ENCODE peak calls at places on chromosomes 13 and 19, in six cellular contexts. One of them, this sample, is unnamed.

GRCh38 chr13:66660013-66660804 is 569.9 kb downstream of the PCDH9 start:
- DNase-seq in CD8-positive, alpha-beta memory T cell: no peak
- DNase-seq in left ventricle myocardium inferior: no peak
- DNase-seq in CD4-positive, CD25-positive, alpha-beta regulatory T cell: no peak
- DNase-seq in PC-3: peak; percentile 59
- DNase-seq in ascending aorta: no peak
- DNase-seq in this sample: no peak

GRCh38 chr19:55549500-55550320 is 4.4 kb upstream of the SBK3 start:
- DNase-seq in PC-3: peak; percentile 81
- DNase-seq in CD4-positive, CD25-positive, alpha-beta regulatory T cell: no peak
- DNase-seq in left ventricle myocardium inferior: no peak
- DNase-seq in CD8-positive, alpha-beta memory T cell: no peak
- DNase-seq in ascending aorta: no peak
- DNase-seq in this sample: peak; percentile 79

GRCh38 chr13:29852464-29853054 is 2.1 kb upstream of the UBL3 start:
- DNase-seq in left ventricle myocardium inferior: no peak
- DNase-seq in CD4-positive, CD25-positive, alpha-beta regulatory T cell: no peak
- DNase-seq in PC-3: no peak
- DNase-seq in ascending aorta: no peak
- DNase-seq in CD8-positive, alpha-beta memory T cell: no peak
- DNase-seq in this sample: no peak

GRCh38 chr13:45681101-45681500 is 21.0 kb upstream of the CBY2 start:
- DNase-seq in CD4-positive, CD25-positive, alpha-beta regulatory T cell: no peak
- DNase-seq in left ventricle myocardium inferior: no peak
- DNase-seq in PC-3: no peak
- DNase-seq in ascending aorta: no peak
- DNase-seq in CD8-positive, alpha-beta memory T cell: no peak
- DNase-seq in this sample: no peak

GRCh38 chr19:39746836-39747529 is 9.2 kb upstream of the CLC start:
- DNase-seq in ascending aorta: no peak
- DNase-seq in CD8-positive, alpha-beta memory T cell: no peak
- DNase-seq in CD4-positive, CD25-positive, alpha-beta regulatory T cell: no peak
- DNase-seq in PC-3: no peak
- DNase-seq in left ventricle myocardium inferior: no peak
- DNase-seq in this sample: no peak

GRCh38 chr19:46620716-46621115 is 4.2 kb downstream of the PTGIR start:
- DNase-seq in ascending aorta: peak; percentile 54
- DNase-seq in PC-3: no peak
- DNase-seq in left ventricle myocardium inferior: no peak
- DNase-seq in CD8-positive, alpha-beta memory T cell: no peak
- DNase-seq in CD4-positive, CD25-positive, alpha-beta regulatory T cell: no peak
- DNase-seq in this sample: peak; percentile 70

GRCh38 chr13:38685974-38686571 is 804 bp upstream of the FREM2 start:
- DNase-seq in CD8-positive, alpha-beta memory T cell: no peak
- DNase-seq in PC-3: peak; percentile 26
- DNase-seq in ascending aorta: no peak
- DNase-seq in left ventricle myocardium inferior: no peak
- DNase-seq in CD4-positive, CD25-positive, alpha-beta regulatory T cell: no peak
- DNase-seq in this sample: peak; percentile 76

GRCh38 chr19:36819130-36819630 is 19.0 kb downstream of the ZNF790 start:
- DNase-seq in left ventricle myocardium inferior: no peak
- DNase-seq in PC-3: no peak
- DNase-seq in ascending aorta: no peak
- DNase-seq in CD8-positive, alpha-beta memory T cell: no peak
- DNase-seq in CD4-positive, CD25-positive, alpha-beta regulatory T cell: no peak
- DNase-seq in this sample: no peak

GRCh38 chr13:53201454-53202225 is 173.0 kb downstream of the OLFM4 start:
- DNase-seq in PC-3: no peak
- DNase-seq in left ventricle myocardium inferior: peak; percentile 14
- DNase-seq in CD4-positive, CD25-positive, alpha-beta regulatory T cell: no peak
- DNase-seq in CD8-positive, alpha-beta memory T cell: no peak
- DNase-seq in ascending aorta: no peak
- DNase-seq in this sample: peak; percentile 53

GRCh38 chr13:74593688-74594087 is 459.5 kb upstream of the KLF12 start:
- DNase-seq in CD4-positive, CD25-positive, alpha-beta regulatory T cell: no peak
- DNase-seq in CD8-positive, alpha-beta memory T cell: no peak
- DNase-seq in PC-3: no peak
- DNase-seq in ascending aorta: no peak
- DNase-seq in left ventricle myocardium inferior: no peak
- DNase-seq in this sample: no peak

GRCh38 chr13:43537124-43537523 is 249.6 kb downstream of the ENOX1 start:
- DNase-seq in CD8-positive, alpha-beta memory T cell: no peak
- DNase-seq in ascending aorta: no peak
- DNase-seq in left ventricle myocardium inferior: no peak
- DNase-seq in PC-3: no peak
- DNase-seq in CD4-positive, CD25-positive, alpha-beta regulatory T cell: no peak
- DNase-seq in this sample: peak; percentile 45

GRCh38 chr13:102580552-102581169 is 16.1 kb upstream of the TPP2 start:
- DNase-seq in left ventricle myocardium inferior: no peak
- DNase-seq in ascending aorta: no peak
- DNase-seq in CD8-positive, alpha-beta memory T cell: no peak
- DNase-seq in PC-3: peak; percentile 78
- DNase-seq in CD4-positive, CD25-positive, alpha-beta regulatory T cell: peak; percentile 69
- DNase-seq in this sample: peak; percentile 66

GRCh38 chr13:89910166-89910565 is 1437.3 kb upstream of the MIR17HG start:
- DNase-seq in CD4-positive, CD25-positive, alpha-beta regulatory T cell: no peak
- DNase-seq in ascending aorta: no peak
- DNase-seq in PC-3: no peak
- DNase-seq in CD8-positive, alpha-beta memory T cell: no peak
- DNase-seq in left ventricle myocardium inferior: no peak
- DNase-seq in this sample: no peak

GRCh38 chr13:39378293-39378692 is 224.7 kb downstream of the LHFPL6 start:
- DNase-seq in ascending aorta: no peak
- DNase-seq in left ventricle myocardium inferior: no peak
- DNase-seq in PC-3: no peak
- DNase-seq in CD8-positive, alpha-beta memory T cell: no peak
- DNase-seq in CD4-positive, CD25-positive, alpha-beta regulatory T cell: no peak
- DNase-seq in this sample: no peak

GRCh38 chr13:100089633-100090032 is 740 bp downstream of the PCCA start:
- DNase-seq in PC-3: peak; percentile 38
- DNase-seq in ascending aorta: no peak
- DNase-seq in left ventricle myocardium inferior: no peak
- DNase-seq in CD4-positive, CD25-positive, alpha-beta regulatory T cell: peak; percentile 39
- DNase-seq in CD8-positive, alpha-beta memory T cell: no peak
- DNase-seq in this sample: peak; percentile 12

GRCh38 chr19:41702208-41702651 is 6.2 kb upstream of the CEACAM5 start:
- DNase-seq in left ventricle myocardium inferior: no peak
- DNase-seq in PC-3: peak; percentile 51
- DNase-seq in CD4-positive, CD25-positive, alpha-beta regulatory T cell: no peak
- DNase-seq in CD8-positive, alpha-beta memory T cell: no peak
- DNase-seq in ascending aorta: no peak
- DNase-seq in this sample: no peak

GRCh38 chr19:38437295-38437694 is 3.8 kb downstream of the RYR1 start:
- DNase-seq in PC-3: no peak
- DNase-seq in CD8-positive, alpha-beta memory T cell: no peak
- DNase-seq in left ventricle myocardium inferior: no peak
- DNase-seq in ascending aorta: no peak
- DNase-seq in CD4-positive, CD25-positive, alpha-beta regulatory T cell: no peak
- DNase-seq in this sample: no peak

GRCh38 chr13:37492741-37493514 is 105.6 kb downstream of the POSTN start:
- DNase-seq in CD4-positive, CD25-positive, alpha-beta regulatory T cell: no peak
- DNase-seq in PC-3: no peak
- DNase-seq in ascending aorta: no peak
- DNase-seq in left ventricle myocardium inferior: no peak
- DNase-seq in CD8-positive, alpha-beta memory T cell: no peak
- DNase-seq in this sample: peak; percentile 63

GRCh38 chr19:53881482-53882390 is at the start of gene PRKCG:
- DNase-seq in ascending aorta: no peak
- DNase-seq in left ventricle myocardium inferior: peak; percentile 29
- DNase-seq in CD8-positive, alpha-beta memory T cell: peak; percentile 61
- DNase-seq in CD4-positive, CD25-positive, alpha-beta regulatory T cell: peak; percentile 62
- DNase-seq in PC-3: peak; percentile 52
- DNase-seq in this sample: peak; percentile 84

GRCh38 chr13:89568276-89568675 is 1779.2 kb upstream of the MIR17HG start:
- DNase-seq in ascending aorta: no peak
- DNase-seq in left ventricle myocardium inferior: no peak
- DNase-seq in CD4-positive, CD25-positive, alpha-beta regulatory T cell: no peak
- DNase-seq in PC-3: peak; percentile 2
- DNase-seq in CD8-positive, alpha-beta memory T cell: no peak
- DNase-seq in this sample: no peak

GRCh38 chr13:27966641-27967202 is 2.4 kb downstream of the CDX2 start:
- DNase-seq in CD4-positive, CD25-positive, alpha-beta regulatory T cell: no peak
- DNase-seq in CD8-positive, alpha-beta memory T cell: no peak
- DNase-seq in ascending aorta: no peak
- DNase-seq in PC-3: no peak
- DNase-seq in left ventricle myocardium inferior: no peak
- DNase-seq in this sample: no peak

GRCh38 chr13:27965740-27966640 is 3.1 kb downstream of the CDX2 start:
- DNase-seq in PC-3: no peak
- DNase-seq in CD4-positive, CD25-positive, alpha-beta regulatory T cell: no peak
- DNase-seq in left ventricle myocardium inferior: no peak
- DNase-seq in CD8-positive, alpha-beta memory T cell: no peak
- DNase-seq in ascending aorta: no peak
- DNase-seq in this sample: no peak

GRCh38 chr13:27968316-27969072 is 621 bp downstream of the CDX2 start:
- DNase-seq in left ventricle myocardium inferior: no peak
- DNase-seq in PC-3: no peak
- DNase-seq in CD8-positive, alpha-beta memory T cell: no peak
- DNase-seq in CD4-positive, CD25-positive, alpha-beta regulatory T cell: no peak
- DNase-seq in ascending aorta: no peak
- DNase-seq in this sample: no peak

GRCh38 chr13:27967736-27968315 is 1.3 kb downstream of the CDX2 start:
- DNase-seq in ascending aorta: no peak
- DNase-seq in PC-3: no peak
- DNase-seq in left ventricle myocardium inferior: no peak
- DNase-seq in CD8-positive, alpha-beta memory T cell: no peak
- DNase-seq in CD4-positive, CD25-positive, alpha-beta regulatory T cell: no peak
- DNase-seq in this sample: no peak

DNA sequence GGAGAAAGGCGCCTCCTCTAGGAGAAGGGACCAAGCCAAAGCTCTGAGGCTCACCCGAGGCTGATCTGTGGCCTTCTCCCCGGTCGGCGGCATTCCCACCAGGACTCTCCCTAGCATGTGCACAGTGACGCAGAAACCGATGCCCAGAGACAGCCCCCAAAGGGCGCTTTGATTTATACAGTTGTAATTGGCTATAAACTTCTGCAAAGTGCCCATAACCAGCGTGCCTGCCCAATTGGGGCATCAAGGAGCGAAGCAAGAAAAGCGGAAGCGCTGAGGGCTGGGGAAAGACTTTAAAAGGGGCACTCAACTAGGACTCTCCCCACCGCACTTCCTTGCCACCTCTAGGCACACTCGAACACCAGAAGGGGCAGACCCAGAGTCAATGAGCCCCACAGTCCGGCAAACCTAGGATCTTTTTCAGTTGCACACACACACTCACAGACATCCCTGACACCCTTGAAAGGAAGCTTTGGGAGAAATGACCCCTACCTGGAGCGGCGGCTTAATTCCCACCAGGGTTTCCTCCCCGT is 1.8 kb downstream of the CDX2 start:
- DNase-seq in CD8-positive, alpha-beta memory T cell: no peak
- DNase-seq in PC-3: no peak
- DNase-seq in CD4-positive, CD25-positive, alpha-beta regulatory T cell: no peak
- DNase-seq in left ventricle myocardium inferior: no peak
- DNase-seq in ascending aorta: no peak
- DNase-seq in this sample: no peak
- H3K27ac ChIP-seq in CD8-positive, alpha-beta memory T cell: no peak overlapping the region
- H3K27ac ChIP-seq in PC-3: no peak overlapping the region
- H3K27ac ChIP-seq in CD4-positive, CD25-positive, alpha-beta regulatory T cell: no peak overlapping the region
- H3K27ac ChIP-seq in left ventricle myocardium inferior: no peak overlapping the region
- H3K27ac ChIP-seq in ascending aorta: no peak overlapping the region
- H3K27ac ChIP-seq in this sample: no peak overlapping the region

DNA sequence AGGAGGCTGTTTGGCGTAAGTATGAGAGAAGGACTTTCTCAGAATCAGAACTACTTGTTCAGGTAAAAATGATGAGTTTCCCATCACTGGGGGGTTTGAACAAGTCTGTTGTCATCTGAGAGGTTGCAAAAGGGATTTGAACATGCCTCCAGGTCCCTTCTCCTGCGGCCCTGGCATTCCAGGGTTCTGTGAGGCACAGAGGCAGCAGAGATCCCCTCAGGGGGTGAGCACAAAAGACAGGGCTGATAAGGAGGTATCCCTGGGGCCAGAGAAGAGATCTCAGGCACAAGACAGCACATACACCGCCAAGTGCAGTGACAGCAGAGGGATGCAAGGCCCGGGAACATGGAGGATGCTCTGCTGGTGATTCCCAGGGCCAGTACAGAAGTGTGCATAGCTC is 275.8 kb upstream of the TSHZ3 start:
- DNase-seq in PC-3: no peak
- DNase-seq in CD8-positive, alpha-beta memory T cell: no peak
- DNase-seq in ascending aorta: no peak
- DNase-seq in left ventricle myocardium inferior: no peak
- DNase-seq in CD4-positive, CD25-positive, alpha-beta regulatory T cell: no peak
- DNase-seq in this sample: no peak
- H3K9me3 ChIP-seq in PC-3: no peaks in the 10 kb centered on the region
- H3K9me3 ChIP-seq in CD8-positive, alpha-beta memory T cell: no peaks in the 10 kb centered on the region
- H3K9me3 ChIP-seq in ascending aorta: no peaks in the 10 kb centered on the region
- H3K9me3 ChIP-seq in left ventricle myocardium inferior: peaks cover 14% of the 10 kb centered on the region
- H3K9me3 ChIP-seq in CD4-positive, CD25-positive, alpha-beta regulatory T cell: no peaks in the 10 kb centered on the region
- H3K9me3 ChIP-seq in this sample: no peaks in the 10 kb centered on the region

GRCh38 chr19:45276284-45276687 is 25.2 kb downstream of the MARK4 start:
- DNase-seq in PC-3: no peak
- DNase-seq in left ventricle myocardium inferior: no peak
- DNase-seq in ascending aorta: no peak
- DNase-seq in CD8-positive, alpha-beta memory T cell: no peak
- DNase-seq in CD4-positive, CD25-positive, alpha-beta regulatory T cell: no peak
- DNase-seq in this sample: peak; percentile 70

GRCh38 chr19:45279587-45280192 is 28.6 kb downstream of the MARK4 start:
- DNase-seq in CD8-positive, alpha-beta memory T cell: no peak
- DNase-seq in CD4-positive, CD25-positive, alpha-beta regulatory T cell: no peak
- DNase-seq in PC-3: no peak
- DNase-seq in left ventricle myocardium inferior: no peak
- DNase-seq in ascending aorta: no peak
- DNase-seq in this sample: no peak

GRCh38 chr19:45280471-45280961 is 29.4 kb downstream of the MARK4 start:
- DNase-seq in CD8-positive, alpha-beta memory T cell: no peak
- DNase-seq in left ventricle myocardium inferior: no peak
- DNase-seq in CD4-positive, CD25-positive, alpha-beta regulatory T cell: no peak
- DNase-seq in PC-3: no peak
- DNase-seq in ascending aorta: no peak
- DNase-seq in this sample: no peak

GRCh38 chr19:45275370-45275971 is 24.4 kb downstream of the MARK4 start:
- DNase-seq in left ventricle myocardium inferior: no peak
- DNase-seq in ascending aorta: no peak
- DNase-seq in CD4-positive, CD25-positive, alpha-beta regulatory T cell: no peak
- DNase-seq in PC-3: no peak
- DNase-seq in CD8-positive, alpha-beta memory T cell: no peak
- DNase-seq in this sample: no peak

DNA sequence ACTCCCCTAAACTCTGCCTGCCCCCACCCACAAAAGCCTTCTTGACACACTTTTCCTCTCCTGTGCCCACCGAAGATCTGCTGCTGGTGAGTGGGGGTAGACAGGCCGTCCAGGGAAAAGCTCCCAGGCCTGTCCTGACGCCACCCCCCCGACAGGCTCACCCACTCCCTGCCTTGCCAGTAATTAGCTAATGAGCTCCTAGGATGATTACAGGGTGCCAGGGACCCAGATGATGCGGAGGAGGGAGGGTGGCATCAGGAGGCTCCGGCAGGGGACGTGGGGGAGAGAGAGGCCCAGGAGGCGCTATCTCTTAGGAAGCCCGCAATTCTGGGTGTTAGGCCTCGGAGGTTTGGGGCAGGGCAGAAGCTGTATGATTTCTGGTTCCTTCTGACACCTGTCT is 27.0 kb downstream of the MARK4 start:
- DNase-seq in PC-3: no peak
- DNase-seq in CD4-positive, CD25-positive, alpha-beta regulatory T cell: no peak
- DNase-seq in left ventricle myocardium inferior: no peak
- DNase-seq in CD8-positive, alpha-beta memory T cell: no peak
- DNase-seq in ascending aorta: no peak
- DNase-seq in this sample: no peak
- H3K4me1 ChIP-seq in PC-3: no peaks in the 10 kb centered on the region
- H3K4me1 ChIP-seq in CD4-positive, CD25-positive, alpha-beta regulatory T cell: no peaks in the 10 kb centered on the region
- H3K4me1 ChIP-seq in left ventricle myocardium inferior: peaks cover 3% of the 10 kb centered on the region
- H3K4me1 ChIP-seq in CD8-positive, alpha-beta memory T cell: no peaks in the 10 kb centered on the region
- H3K4me1 ChIP-seq in ascending aorta: no peaks in the 10 kb centered on the region
- H3K4me1 ChIP-seq in this sample: no peaks in the 10 kb centered on the region

GRCh38 chr13:47112900-47113299 is 216.0 kb upstream of the HTR2A start:
- DNase-seq in CD8-positive, alpha-beta memory T cell: no peak
- DNase-seq in PC-3: peak; percentile 33
- DNase-seq in left ventricle myocardium inferior: no peak
- DNase-seq in ascending aorta: no peak
- DNase-seq in CD4-positive, CD25-positive, alpha-beta regulatory T cell: no peak
- DNase-seq in this sample: no peak
- H3K27ac ChIP-seq in CD8-positive, alpha-beta memory T cell: no peak overlapping the region
- H3K27ac ChIP-seq in PC-3: peak overlapping the region; percentile 94
- H3K27ac ChIP-seq in left ventricle myocardium inferior: no peak overlapping the region
- H3K27ac ChIP-seq in ascending aorta: no peak overlapping the region
- H3K27ac ChIP-seq in CD4-positive, CD25-positive, alpha-beta regulatory T cell: no peak overlapping the region
- H3K27ac ChIP-seq in this sample: no peak overlapping the region